ENCODE peak calls at places on chromosomes 2 and 18, in five cellular contexts. A is T-cell; N is omental fat pad; Y is lower lobe of right lung; X is CD8-positive, alpha-beta T cell. O is an unnamed sample.

GRCh38 chr2:216130346-216130951 is 21.3 kb downstream of the XRCC5 start:
- ATAC-seq in N (no peak), A (no peak), X (no peak), Y (no peak), O (no peak)

GRCh38 chr2:173854141-173854540 is 111.0 kb downstream of the SP3 start:
- ATAC-seq in A (no peak), X (no peak), Y (no peak), N (no peak), O (no peak)

GRCh38 chr2:54534625-54535024 is 78.5 kb downstream of the SPTBN1 start:
- ATAC-seq in Y (no peak), A (no peak), N (no peak), X (no peak), O (no peak)

GRCh38 chr2:219731173-219731572 is 103.7 kb downstream of the SLC4A3 start:
- ATAC-seq in A (no peak), X (no peak), N (no peak), Y (no peak), O (no peak)

GRCh38 chr2:217816396-217816869 is 186.4 kb downstream of the TNS1 start:
- ATAC-seq in X (no peak), N (no peak), Y (peak; percentile 3), A (no peak), O (no peak)

GRCh38 chr2:10267551-10268465 is 34.9 kb upstream of the HPCAL1 start:
- ATAC-seq in N (no peak), A (no peak), Y (peak; percentile 3), X (no peak), O (no peak)

GRCh38 chr2:128513416-128514283 is 195.0 kb upstream of the HS6ST1 start:
- ATAC-seq in N (no peak), A (no peak), Y (peak; percentile 82), X (no peak), O (no peak)

GRCh38 chr2:11377915-11378649 is 33.6 kb upstream of the ROCK2 start:
- ATAC-seq in Y (no peak), A (no peak), X (no peak), N (no peak), O (no peak)

GRCh38 chr2:132651115-132652099 is 18.6 kb downstream of the LYPD1 start:
- ATAC-seq in N (no peak), A (no peak), Y (peak; percentile 78), X (no peak), O (no peak)

GRCh38 chr2:121791801-121792221 is 36.4 kb downstream of the TSN start:
- ATAC-seq in A (no peak), Y (no peak), N (no peak), X (no peak), O (no peak)

GRCh38 chr2:207750315-207750714 is 19.4 kb downstream of the FZD5 start:
- ATAC-seq in Y (no peak), N (no peak), A (no peak), X (no peak), O (no peak)

GRCh38 chr2:217905906-217906305 is 96.9 kb downstream of the TNS1 start:
- ATAC-seq in N (no peak), Y (no peak), X (no peak), A (no peak), O (no peak)

GRCh38 chr18:30385684-30386083 is 656.9 kb downstream of the DSC3 start:
- ATAC-seq in A (no peak), N (no peak), X (no peak), Y (no peak), O (no peak)

GRCh38 chr2:145691659-145692058 is 1171.7 kb upstream of the ZEB2 start:
- ATAC-seq in Y (no peak), N (no peak), X (no peak), A (no peak), O (no peak)

GRCh38 chr2:75447168-75447567 is 113.6 kb downstream of the EVA1A start:
- ATAC-seq in N (no peak), X (no peak), Y (no peak), A (no peak), O (no peak)

GRCh38 chr2:154497019-154497418 is 201.5 kb upstream of the KCNJ3 start:
- ATAC-seq in A (no peak), X (no peak), Y (no peak), N (no peak), O (no peak)

GRCh38 chr2:100274566-100275199 is 47.6 kb downstream of the LONRF2 start:
- ATAC-seq in A (no peak), Y (no peak), X (no peak), N (no peak), O (no peak)

GRCh38 chr18:72869786-72870185 is 2.0 kb upstream of the NETO1 start:
- ATAC-seq in Y (no peak), N (no peak), X (no peak), A (no peak), O (no peak)

GRCh38 chr18:23088343-23088742 is 46.9 kb upstream of the CABLES1 start:
- ATAC-seq in A (no peak), N (no peak), Y (no peak), X (no peak), O (no peak)

GRCh38 chr2:69499966-69500365 is 62.7 kb upstream of the NFU1 start:
- ATAC-seq in Y (no peak), A (peak; percentile 75), N (no peak), X (peak; percentile 89), O (peak; percentile 32)

GRCh38 chr2:65133626-65134025 is 3.7 kb upstream of the RAB1A start:
- ATAC-seq in X (no peak), N (no peak), A (no peak), Y (no peak), O (no peak)

GRCh38 chr18:10798727-10799435 is 273.1 kb downstream of the NAPG start:
- ATAC-seq in X (no peak), N (peak; percentile 90), Y (peak; percentile 54), A (no peak), O (no peak)

GRCh38 chr2:109162999-109163398 is 34.0 kb downstream of the SH3RF3 start:
- ATAC-seq in N (no peak), Y (peak; percentile 14), A (no peak), X (no peak), O (no peak)

GRCh38 chr2:182866095-182866460 is 359 bp downstream of the FRZB start:
- ATAC-seq in Y (peak; percentile 43), X (no peak), N (no peak), A (no peak), O (no peak)

GRCh38 chr18:58761241-58761969 is 90.1 kb downstream of the MALT1 start:
- ATAC-seq in X (no peak), Y (no peak), N (no peak), A (no peak), O (no peak)

GRCh38 chr2:100818003-100818605 is 1.8 kb upstream of the NPAS2 start:
- ATAC-seq in X (peak; percentile 35), A (peak; percentile 36), Y (peak; percentile 12), N (peak; percentile 30), O (no peak)

GRCh38 chr18:12287131-12287681 is 20.8 kb upstream of the TUBB6 start:
- ATAC-seq in N (peak; percentile 31), X (no peak), Y (peak; percentile 89), A (no peak), O (no peak)

GRCh38 chr18:46668135-46668534 is 11.1 kb upstream of the LOXHD1 start:
- ATAC-seq in Y (no peak), A (no peak), X (no peak), N (no peak), O (no peak)

GRCh38 chr2:39506215-39506614 is 69.1 kb upstream of the MAP4K3 start:
- ATAC-seq in X (no peak), Y (no peak), N (no peak), A (no peak), O (peak; percentile 47)

GRCh38 chr2:8028981-8029380 is 652.9 kb upstream of the ID2 start:
- ATAC-seq in X (no peak), A (no peak), N (no peak), Y (no peak), O (no peak)

GRCh38 chr2:105617631-105618350 is 126.9 kb upstream of the NCK2 start:
- ATAC-seq in Y (no peak), A (no peak), X (no peak), N (no peak), O (no peak)

GRCh38 chr2:221844187-221844586 is 272.1 kb upstream of the EPHA4 start:
- ATAC-seq in A (no peak), N (no peak), Y (peak; percentile 81), X (no peak), O (no peak)

GRCh38 chr2:183963609-183964008 is 634.7 kb upstream of the ZNF804A start:
- ATAC-seq in N (no peak), X (no peak), Y (no peak), A (no peak), O (no peak)

GRCh38 chr2:96887419-96888081 is 17.7 kb upstream of the SEMA4C start:
- ATAC-seq in A (no peak), N (no peak), Y (peak; percentile 30), X (no peak), O (no peak)

GRCh38 chr2:32068-32467 is 14.2 kb downstream of the FAM110C start:
- ATAC-seq in N (no peak), A (no peak), Y (no peak), X (no peak), O (peak; percentile 71)

GRCh38 chr2:124540805-124541204 is 515.7 kb downstream of the CNTNAP5 start:
- ATAC-seq in Y (no peak), N (no peak), X (no peak), A (no peak), O (no peak)

GRCh38 chr2:226970362-226970761 is 134.5 kb downstream of the RHBDD1 start:
- ATAC-seq in X (no peak), A (no peak), N (no peak), Y (no peak), O (no peak)

GRCh38 chr18:13465476-13465875 is 246.9 kb downstream of the LDLRAD4 start:
- ATAC-seq in A (no peak), Y (peak; percentile 53), X (no peak), N (no peak), O (no peak)

GRCh38 chr2:134392689-134393476 is 139.0 kb downstream of the MGAT5 start:
- ATAC-seq in A (no peak), X (no peak), Y (peak; percentile 19), N (peak; percentile 90), O (no peak)

O was measured in activated CD4-positive, CD25-positive, alpha-beta regulatory T cell treated with anti-CD3 and anti-CD28 coated beads, Interleukin-2, amount 50 U/mL, for 24 hours.